ENCODE peak calls at places on chromosomes 11 and 22, in eight cellular contexts. D, U, S, E, I, Q, O and A are unnamed samples.

GRCh38 chr11:11227686-11228085 is 125.4 kb downstream of the CSNK2A3 start:
- DNase-seq in D (no peak), U (no peak), S (no peak), E (no peak), I (no peak), Q (no peak), O (no peak), A (no peak)

GRCh38 chr11:69915501-69916250 is 96.5 kb upstream of the FGF3 start:
- DNase-seq in D (peak), U (no peak), S (peak), E (peak), I (peak), Q (no peak), O (peak), A (peak)

GRCh38 chr22:20741634-20742581 is 32.0 kb upstream of the SERPIND1 start:
- DNase-seq in D (peak), U (no peak), S (peak), E (no peak), I (peak), Q (no peak), O (no peak), A (peak)

GRCh38 chr22:37318255-37319109 is 36.2 kb downstream of the CYTH4 start:
- DNase-seq in D (no peak), U (no peak), S (no peak), E (no peak), I (no peak), Q (no peak), O (no peak), A (no peak)

GRCh38 chr11:20489948-20490347 is 102.4 kb downstream of the PRMT3 start:
- DNase-seq in D (no peak), U (no peak), S (no peak), E (no peak), I (no peak), Q (no peak), O (no peak), A (no peak)

GRCh38 chr11:19779740-19780139 is 67.1 kb downstream of the NAV2 start:
- DNase-seq in D (no peak), U (no peak), S (no peak), E (no peak), I (no peak), Q (no peak), O (no peak), A (no peak)

GRCh38 chr11:3199537-3200295 is 18.9 kb downstream of the MRGPRG start:
- DNase-seq in D (no peak), U (no peak), S (no peak), E (no peak), I (no peak), Q (no peak), O (no peak), A (no peak)

GRCh38 chr22:49658902-49659280 is 168.8 kb downstream of the BRD1 start:
- DNase-seq in D (peak), U (no peak), S (no peak), E (no peak), I (no peak), Q (no peak), O (no peak), A (no peak)

GRCh38 chr22:36768141-36768540 is 7.8 kb downstream of the IFT27 start:
- DNase-seq in D (no peak), U (no peak), S (no peak), E (no peak), I (no peak), Q (no peak), O (no peak), A (no peak)

GRCh38 chr11:30349885-30350284 is 27.0 kb downstream of the ARL14EP start:
- DNase-seq in D (no peak), U (no peak), S (no peak), E (no peak), I (no peak), Q (no peak), O (no peak), A (no peak)

GRCh38 chr11:69617220-69617619 is 23.7 kb upstream of the CCND1 start:
- DNase-seq in D (no peak), U (no peak), S (no peak), E (no peak), I (no peak), Q (no peak), O (no peak), A (no peak)

GRCh38 chr11:104968856-104969776 is 742 bp upstream of the CASP4 start:
- DNase-seq in D (peak), U (no peak), S (peak), E (no peak), I (peak), Q (no peak), O (peak), A (peak)

GRCh38 chr11:44978961-44979331 is 28.3 kb upstream of the TP53I11 start:
- DNase-seq in D (no peak), U (no peak), S (no peak), E (no peak), I (no peak), Q (no peak), O (no peak), A (no peak)

GRCh38 chr11:125382211-125382807 is 113.8 kb downstream of the FEZ1 start:
- DNase-seq in D (no peak), U (no peak), S (no peak), E (no peak), I (no peak), Q (no peak), O (no peak), A (no peak)

GRCh38 chr11:78192911-78193341 is 4.2 kb downstream of the USP35 start:
- DNase-seq in D (no peak), U (no peak), S (no peak), E (no peak), I (peak), Q (no peak), O (no peak), A (peak)

GRCh38 chr11:7577883-7578242 is 64.1 kb downstream of the PPFIBP2 start:
- DNase-seq in D (peak), U (no peak), S (peak), E (no peak), I (peak), Q (no peak), O (no peak), A (peak)

GRCh38 chr22:22397875-22398524 is 110.5 kb downstream of the ZNF280B start:
- DNase-seq in D (no peak), U (no peak), S (no peak), E (no peak), I (no peak), Q (no peak), O (peak), A (peak)

GRCh38 chr22:22507743-22508273 is 734 bp downstream of the ZNF280B start:
- DNase-seq in D (no peak), U (no peak), S (no peak), E (no peak), I (peak), Q (no peak), O (no peak), A (no peak)

GRCh38 chr11:35541621-35542375 is 16.4 kb upstream of the PAMR1 start:
- DNase-seq in D (no peak), U (no peak), S (peak), E (peak), I (peak), Q (no peak), O (peak), A (peak)

GRCh38 chr11:44318369-44318768 is 8.4 kb upstream of the ALX4 start:
- DNase-seq in D (no peak), U (no peak), S (no peak), E (no peak), I (no peak), Q (no peak), O (no peak), A (no peak)

GRCh38 chr22:24693359-24693758 is 81.2 kb downstream of the PIWIL3 start:
- DNase-seq in D (no peak), U (no peak), S (peak), E (no peak), I (no peak), Q (no peak), O (no peak), A (peak)

GRCh38 chr22:28143206-28143605 is 224.2 kb upstream of the PITPNB start:
- DNase-seq in D (no peak), U (no peak), S (no peak), E (no peak), I (no peak), Q (no peak), O (no peak), A (no peak)

GRCh38 chr11:129225190-129225589 is 33.1 kb upstream of the ARHGAP32 start:
- DNase-seq in D (no peak), U (no peak), S (peak), E (no peak), I (peak), Q (no peak), O (no peak), A (peak)

GRCh38 chr22:41308054-41308453 is 6.7 kb downstream of the ZC3H7B start:
- DNase-seq in D (no peak), U (no peak), S (peak), E (no peak), I (peak), Q (no peak), O (no peak), A (peak)

GRCh38 chr11:64564419-64564818 is 26.6 kb upstream of the SLC22A12 start:
- DNase-seq in D (no peak), U (no peak), S (no peak), E (no peak), I (no peak), Q (no peak), O (no peak), A (no peak)

GRCh38 chr11:44116433-44116832 is 21.0 kb downstream of the EXT2 start:
- DNase-seq in D (no peak), U (no peak), S (no peak), E (no peak), I (no peak), Q (no peak), O (no peak), A (peak)